ENCODE peak calls at places on chromosomes 11 and 22, in seven cellular contexts. F is DND-41, I is PC-3, Y is fibroblast of pulmonary artery, A is lower leg skin, X is cardiac muscle cell, L is heart left ventricle. G is an unnamed sample.
A peak's percentile ranks its signal among the peaks of the same experiment; 100 is the strongest.

GRCh38 chr11:61838921-61839320 is 10.8 kb downstream of the FADS2 start:
- DNase-seq in Y (no peak), L (peak; percentile 14), I (no peak), A (no peak), F (no peak), X (no peak), G (no peak)

GRCh38 chr11:5933116-5933515 is 8.9 kb upstream of the OR56A3 start:
- DNase-seq in F (no peak), I (no peak), X (no peak), L (no peak), A (no peak), Y (no peak), G (no peak)

GRCh38 chr11:103358251-103358650 is 249.0 kb downstream of the DYNC2H1 start:
- DNase-seq in A (no peak), I (no peak), Y (peak; percentile 17), F (no peak), L (no peak), X (no peak), G (no peak)

GRCh38 chr11:75577198-75577597 is 15.1 kb downstream of the SERPINH1 start:
- DNase-seq in L (peak; percentile 57), F (peak; percentile 57), I (peak; percentile 68), X (peak; percentile 55), Y (no peak), A (no peak), G (no peak)

GRCh38 chr11:75024764-75025211 is 36.1 kb downstream of the NEU3 start:
- DNase-seq in Y (no peak), I (no peak), L (no peak), F (no peak), A (no peak), X (no peak), G (no peak)

GRCh38 chr22:44330727-44331660 is 18.2 kb upstream of the SHISAL1 start:
- DNase-seq in L (no peak), X (peak; percentile 30), Y (no peak), F (no peak), A (no peak), I (no peak), G (peak; percentile 13)

GRCh38 chr11:132226522-132226921 is 856.1 kb downstream of the NTM start:
- DNase-seq in X (no peak), F (no peak), Y (no peak), L (no peak), A (no peak), I (no peak), G (no peak)

GRCh38 chr22:35638408-35638807 is 9.8 kb upstream of the APOL6 start:
- DNase-seq in L (peak; percentile 92), F (no peak), Y (peak; percentile 91), X (peak; percentile 24), I (no peak), A (peak; percentile 75), G (no peak)

GRCh38 chr11:20372081-20372480 is 8.6 kb downstream of the HTATIP2 start:
- DNase-seq in I (no peak), Y (no peak), A (no peak), F (no peak), X (peak; percentile 41), L (no peak), G (no peak)

DNA sequence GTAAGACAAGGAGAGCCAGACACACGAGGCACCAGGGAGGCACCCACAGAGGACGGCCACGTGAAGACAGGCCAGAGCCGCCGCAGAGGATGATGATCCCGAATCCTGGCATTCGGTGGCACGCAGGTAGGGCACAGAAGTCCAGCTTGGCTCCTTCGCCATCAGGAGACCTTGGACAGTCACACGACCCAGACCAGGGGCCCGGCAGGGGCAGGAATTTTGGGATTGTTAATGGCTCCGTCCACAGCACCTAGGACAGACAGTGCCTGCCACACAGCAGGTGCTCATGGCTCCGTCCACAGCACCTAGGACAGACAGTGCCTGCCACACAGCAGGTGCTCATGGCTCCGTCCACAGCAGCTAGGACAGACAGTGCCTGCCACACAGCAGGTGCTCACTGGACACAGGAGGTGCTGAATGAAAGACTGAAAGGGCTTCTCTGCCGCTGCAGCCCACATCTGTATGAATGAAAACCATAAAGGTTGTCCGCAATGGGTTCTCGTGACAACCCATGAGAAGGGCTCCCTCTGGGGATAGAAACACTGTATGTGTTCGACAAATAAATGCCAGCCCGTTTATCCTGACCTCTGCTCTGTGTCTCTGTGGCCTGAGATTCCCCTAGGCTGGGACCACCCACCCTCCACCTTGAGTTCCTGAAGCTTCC is 341.6 kb downstream of the CTTN start:
- DNase-seq in A (no peak), Y (no peak), I (no peak), F (no peak), X (peak; percentile 28), L (no peak), G (no peak)
- TF ChIP-seq CTCF in A (no peak), Y (no peak), I (no peak), F (no peak), X (no peak), L (no peak), G (no peak)

DNA sequence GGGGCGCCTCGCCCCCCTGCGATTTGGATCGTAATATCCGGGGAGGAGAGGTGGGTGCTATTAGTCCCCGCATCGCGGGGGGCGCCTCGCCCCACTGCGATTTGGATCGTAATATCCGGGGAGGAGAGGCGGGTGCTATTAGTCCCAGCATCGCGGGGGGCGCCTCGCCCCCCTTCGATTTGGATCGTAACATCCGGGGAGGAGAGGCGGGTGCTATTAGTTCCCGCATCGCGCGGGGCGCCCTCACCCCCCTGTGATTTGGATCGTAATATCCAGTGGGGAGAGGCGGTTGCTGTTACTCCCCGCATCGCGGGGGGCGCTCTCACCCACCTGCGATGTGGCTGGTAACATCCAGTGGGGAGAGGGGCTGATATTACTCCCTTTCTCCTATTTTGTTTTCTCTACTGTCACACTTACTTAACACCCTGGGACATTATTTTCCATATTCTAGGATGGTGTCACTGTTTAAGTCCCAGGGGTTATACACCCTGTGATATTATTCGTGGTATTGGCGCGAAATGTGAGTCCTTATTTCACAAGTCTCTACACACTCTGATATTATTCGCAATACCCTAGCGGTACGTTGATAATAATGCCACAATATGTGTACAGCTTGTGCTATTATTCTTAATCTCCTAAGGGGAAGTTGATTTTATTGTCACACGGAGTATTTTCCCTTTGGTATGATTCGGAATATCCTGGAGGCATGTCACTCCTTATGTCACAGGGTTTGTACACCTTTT is 57.8 kb upstream of the ALDH3B2 start:
- DNase-seq in L (no peak), F (peak; percentile 78), X (peak; percentile 46), I (peak; percentile 32), Y (no peak), A (no peak), G (no peak)
- H3K4me3 ChIP-seq in L (no peak overlapping the region), F (peak overlapping the region; percentile 59), X (peak overlapping the region; percentile 26), I (peak overlapping the region; percentile 54), Y (no peak overlapping the region), A (no peak overlapping the region), G (no peak overlapping the region)

GRCh38 chr11:88306785-88307184 is 30.8 kb downstream of the CTSC start:
- DNase-seq in A (no peak), F (no peak), L (no peak), X (no peak), Y (no peak), I (no peak), G (no peak)
- TF ChIP-seq CTCF in A (no peak), F (no peak), L (no peak), X (no peak), Y (no peak), I (no peak), G (no peak)

DNA sequence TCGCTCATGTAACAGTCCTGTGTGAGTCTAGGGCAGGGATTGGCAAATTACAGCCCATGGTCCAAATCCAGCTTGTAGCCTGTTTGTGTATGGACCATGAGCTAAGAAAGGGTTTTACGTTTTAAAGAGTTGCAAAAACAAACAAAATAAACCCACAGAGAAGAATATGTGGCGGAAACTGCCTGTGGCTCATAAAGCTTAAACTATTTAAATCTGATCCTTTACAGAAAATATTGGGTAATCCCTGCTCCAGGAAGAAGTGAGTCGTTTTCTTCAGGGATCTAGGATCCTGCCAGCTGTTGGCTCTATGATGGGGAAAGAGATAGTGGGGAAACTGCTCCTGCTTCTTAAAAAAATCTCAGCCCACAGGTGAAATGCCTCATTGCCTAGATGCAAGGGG is 3.4 kb upstream of the OR6Q1 start:
- DNase-seq in L (no peak), F (no peak), A (no peak), X (no peak), Y (no peak), I (no peak), G (no peak)
- H3K4me3 ChIP-seq in L (no peak overlapping the region), F (no peak overlapping the region), A (no peak overlapping the region), X (no peak overlapping the region), Y (no peak overlapping the region), I (no peak overlapping the region), G (no peak overlapping the region)

G was measured in epithelial cell of esophagus.